ENCODE peak calls at places on chromosomes 12 and 14, in four cellular contexts. One of them, this sample, is unnamed. For H3K4me1, the result is how much of the 10 kb centered on the place peaks cover.

GRCh38 chr12:83040991-83041390 is 354.3 kb downstream of the TMTC2 start:
- DNase-seq in right atrium auricular region: no peak
- DNase-seq in ovary: no peak
- DNase-seq in IMR-90: no peak
- DNase-seq in this sample: no peak

GRCh38 chr14:96735509-96735908 is 61.7 kb upstream of the VRK1 start:
- DNase-seq in ovary: no peak
- DNase-seq in right atrium auricular region: no peak
- DNase-seq in IMR-90: no peak
- DNase-seq in this sample: no peak

GRCh38 chr12:49476091-49476490 is 62.7 kb upstream of the KCNH3 start:
- DNase-seq in IMR-90: no peak
- DNase-seq in right atrium auricular region: no peak
- DNase-seq in ovary: no peak
- DNase-seq in this sample: no peak

GRCh38 chr14:40119321-40119720 is 687.1 kb upstream of the FBXO33 start:
- DNase-seq in ovary: no peak
- DNase-seq in IMR-90: no peak
- DNase-seq in right atrium auricular region: no peak
- DNase-seq in this sample: no peak

GRCh38 chr12:93662961-93663728 is 14.0 kb upstream of the CRADD start:
- DNase-seq in IMR-90: peak
- DNase-seq in right atrium auricular region: peak
- DNase-seq in ovary: no peak
- DNase-seq in this sample: no peak

GRCh38 chr14:78697341-78697740 is 527.2 kb downstream of the NRXN3 start:
- DNase-seq in IMR-90: peak
- DNase-seq in right atrium auricular region: no peak
- DNase-seq in ovary: no peak
- DNase-seq in this sample: no peak

GRCh38 chr14:92470215-92470614 is 43.4 kb upstream of the RIN3 start:
- DNase-seq in right atrium auricular region: no peak
- DNase-seq in ovary: no peak
- DNase-seq in IMR-90: peak
- DNase-seq in this sample: no peak

GRCh38 chr14:69471916-69472315 is 12.6 kb upstream of the PLEKHD1 start:
- DNase-seq in right atrium auricular region: no peak
- DNase-seq in IMR-90: no peak
- DNase-seq in ovary: no peak
- DNase-seq in this sample: no peak

GRCh38 chr12:31803306-31804184 is 74.7 kb upstream of the AMN1 start:
- DNase-seq in right atrium auricular region: no peak
- DNase-seq in IMR-90: no peak
- DNase-seq in ovary: no peak
- DNase-seq in this sample: no peak

GRCh38 chr12:1099158-1099557 is 108.1 kb downstream of the ERC1 start:
- DNase-seq in right atrium auricular region: no peak
- DNase-seq in ovary: no peak
- DNase-seq in IMR-90: no peak
- DNase-seq in this sample: no peak

GRCh38 chr14:69260246-69260978 is 454 bp downstream of the GALNT16 start:
- DNase-seq in IMR-90: peak
- DNase-seq in ovary: no peak
- DNase-seq in right atrium auricular region: no peak
- DNase-seq in this sample: no peak

GRCh38 chr14:65115615-65116014 is 13.3 kb upstream of the MAX start:
- DNase-seq in right atrium auricular region: no peak
- DNase-seq in ovary: no peak
- DNase-seq in IMR-90: no peak
- DNase-seq in this sample: no peak

GRCh38 chr12:57757771-57758170 is 2.9 kb downstream of the MARCHF9 start:
- DNase-seq in ovary: no peak
- DNase-seq in IMR-90: no peak
- DNase-seq in right atrium auricular region: no peak
- DNase-seq in this sample: no peak

GRCh38 chr12:44589697-44590096 is 286.4 kb downstream of the NELL2 start:
- DNase-seq in ovary: no peak
- DNase-seq in IMR-90: no peak
- DNase-seq in right atrium auricular region: no peak
- DNase-seq in this sample: no peak

GRCh38 chr12:107663277-107663676 is 22.3 kb upstream of the PWP1 start:
- DNase-seq in ovary: no peak
- DNase-seq in right atrium auricular region: no peak
- DNase-seq in IMR-90: no peak
- DNase-seq in this sample: no peak
- H3K4me3 ChIP-seq in ovary: no peak
- H3K4me3 ChIP-seq in right atrium auricular region: no peak
- H3K4me3 ChIP-seq in IMR-90: no peak
- H3K4me3 ChIP-seq in this sample: no peak

GRCh38 chr12:56528836-56529235 is 7.2 kb downstream of the RBMS2 start:
- DNase-seq in IMR-90: peak
- DNase-seq in right atrium auricular region: no peak
- DNase-seq in ovary: no peak
- DNase-seq in this sample: no peak
- H3K4me1 ChIP-seq in IMR-90: under half
- H3K4me1 ChIP-seq in right atrium auricular region: under half
- H3K4me1 ChIP-seq in ovary: under half
- H3K4me1 ChIP-seq in this sample: under half

GRCh38 chr14:103372552-103373304 is 12.5 kb upstream of the MARK3 start:
- DNase-seq in right atrium auricular region: no peak
- DNase-seq in ovary: no peak
- DNase-seq in IMR-90: peak
- DNase-seq in this sample: no peak

GRCh38 chr14:103366741-103367140 is 18.5 kb upstream of the MARK3 start:
- DNase-seq in IMR-90: no peak
- DNase-seq in right atrium auricular region: no peak
- DNase-seq in ovary: no peak
- DNase-seq in this sample: no peak

GRCh38 chr14:103367995-103368394 is 17.2 kb upstream of the MARK3 start:
- DNase-seq in ovary: no peak
- DNase-seq in right atrium auricular region: no peak
- DNase-seq in IMR-90: peak
- DNase-seq in this sample: no peak

GRCh38 chr14:103372017-103372416 is 13.2 kb upstream of the MARK3 start:
- DNase-seq in IMR-90: no peak
- DNase-seq in right atrium auricular region: no peak
- DNase-seq in ovary: no peak
- DNase-seq in this sample: no peak

DNA sequence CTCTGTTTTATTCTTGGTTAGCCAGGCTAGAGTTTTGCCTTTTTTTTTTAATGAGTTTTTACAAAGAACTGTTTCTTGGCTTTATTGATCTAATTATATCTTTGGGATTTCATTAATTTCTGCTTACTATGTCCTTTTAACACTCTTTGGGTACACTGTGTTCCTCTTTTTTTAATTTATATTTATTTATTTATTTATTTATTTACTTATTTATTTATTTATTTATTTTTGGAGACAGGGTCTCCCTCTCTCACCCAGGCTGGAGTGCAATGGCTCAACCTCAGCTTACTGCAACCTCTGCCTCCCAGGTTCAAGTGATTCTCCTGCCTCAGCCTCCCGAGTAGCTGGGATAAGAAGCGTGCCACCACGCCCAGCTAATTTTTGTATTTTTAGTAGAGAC is 15.1 kb upstream of the MARK3 start:
- DNase-seq in IMR-90: no peak
- DNase-seq in ovary: no peak
- DNase-seq in right atrium auricular region: no peak
- DNase-seq in this sample: no peak
- H3K27ac ChIP-seq in IMR-90: no peak
- H3K27ac ChIP-seq in ovary: no peak
- H3K27ac ChIP-seq in right atrium auricular region: no peak
- H3K27ac ChIP-seq in this sample: no peak

GRCh38 chr14:22822619-22823551 is 6.8 kb upstream of the MRPL52 start:
- DNase-seq in right atrium auricular region: peak
- DNase-seq in IMR-90: peak
- DNase-seq in ovary: peak
- DNase-seq in this sample: peak

GRCh38 chr14:22820731-22821130 is 5.5 kb upstream of the SLC7A7 start:
- DNase-seq in right atrium auricular region: no peak
- DNase-seq in IMR-90: no peak
- DNase-seq in ovary: no peak
- DNase-seq in this sample: no peak

GRCh38 chr14:22821193-22822016 is 6.2 kb upstream of the SLC7A7 start:
- DNase-seq in right atrium auricular region: no peak
- DNase-seq in IMR-90: no peak
- DNase-seq in ovary: no peak
- DNase-seq in this sample: no peak

GRCh38 chr14:22822017-22822618 is 6.9 kb upstream of the SLC7A7 start:
- DNase-seq in ovary: no peak
- DNase-seq in right atrium auricular region: no peak
- DNase-seq in IMR-90: no peak
- DNase-seq in this sample: no peak

GRCh38 chr14:22819191-22819988 is 4.2 kb upstream of the SLC7A7 start:
- DNase-seq in ovary: no peak
- DNase-seq in IMR-90: peak
- DNase-seq in right atrium auricular region: no peak
- DNase-seq in this sample: no peak
- H3K4me3 ChIP-seq in ovary: no peak
- H3K4me3 ChIP-seq in IMR-90: peak
- H3K4me3 ChIP-seq in right atrium auricular region: no peak
- H3K4me3 ChIP-seq in this sample: no peak

DNA sequence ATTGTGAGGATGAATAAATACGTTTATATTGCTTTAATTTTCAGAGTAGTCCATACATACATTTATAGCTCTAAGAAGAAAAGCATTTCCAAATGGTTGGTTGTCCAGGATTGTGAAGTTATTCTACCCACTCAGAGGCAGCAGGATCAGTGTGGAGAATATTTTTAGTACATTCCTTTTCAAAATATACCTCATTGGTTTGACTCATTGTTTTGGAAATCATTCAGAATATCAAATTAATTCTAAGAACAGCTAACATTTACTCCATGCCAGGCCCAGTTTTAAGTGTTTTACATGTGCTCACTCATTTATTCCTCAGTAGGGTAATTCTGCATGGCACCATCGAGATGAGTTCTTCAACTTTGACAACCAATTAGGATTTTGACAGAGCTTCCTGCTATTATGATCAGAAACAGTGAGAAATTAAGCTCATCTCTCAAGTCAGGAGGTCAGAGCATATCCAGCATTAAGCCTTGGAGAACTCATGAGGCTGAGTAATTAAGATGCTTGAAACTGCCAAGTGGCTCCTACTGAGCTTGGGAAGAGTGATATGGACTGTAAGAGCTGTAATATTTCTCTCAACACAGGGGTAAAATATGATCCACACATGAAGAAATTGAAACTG is 153.3 kb upstream of the CLEC14A start:
- DNase-seq in IMR-90: peak
- DNase-seq in right atrium auricular region: no peak
- DNase-seq in ovary: no peak
- DNase-seq in this sample: no peak
- H3K4me1 ChIP-seq in IMR-90: under half
- H3K4me1 ChIP-seq in right atrium auricular region: under half
- H3K4me1 ChIP-seq in ovary: under half
- H3K4me1 ChIP-seq in this sample: under half

This sample was measured in naive thymus-derived CD4-positive, alpha-beta T cell.